ENCODE peak calls at places on chromosomes 12 and 14, in five cellular contexts. H is activated CD4-positive, alpha-beta T cell treated with anti-CD3 and anti-CD28 coated beads for 48 hours; X is erythroblast; F is activated CD4-positive, CD25-positive, alpha-beta regulatory T cell; A is GM10248. M is an unnamed sample.

GRCh38 chr14:100547633-100548294 is 39.5 kb downstream of the BEGAIN start:
- DNase-seq in H (peak), X (no peak), F (no peak), A (no peak), M (no peak)

GRCh38 chr14:80850197-80850814 is 91.2 kb downstream of the CEP128 start:
- DNase-seq in H (no peak), X (peak), F (no peak), A (peak), M (peak)

GRCh38 chr12:127599441-127599840 is 667.5 kb upstream of the TMEM132C start:
- DNase-seq in H (no peak), X (no peak), F (no peak), A (no peak), M (no peak)

GRCh38 chr12:105920161-105920684 is 218.5 kb downstream of the NUAK1 start:
- DNase-seq in H (no peak), X (peak), F (no peak), A (no peak), M (no peak)

GRCh38 chr12:11896530-11896929 is 174.2 kb upstream of the BCL2L14 start:
- DNase-seq in H (no peak), X (no peak), F (no peak), A (no peak), M (no peak)

GRCh38 chr12:54882074-54882473 is 27.8 kb downstream of the MUCL1 start:
- DNase-seq in H (no peak), X (no peak), F (no peak), A (no peak), M (no peak)

GRCh38 chr14:31770271-31770670 is 209.1 kb downstream of the NUBPL start:
- DNase-seq in H (no peak), X (no peak), F (no peak), A (no peak), M (peak)

GRCh38 chr12:78210894-78211302 is 380.2 kb downstream of the NAV3 start:
- DNase-seq in H (no peak), X (no peak), F (no peak), A (no peak), M (peak)

GRCh38 chr12:120504587-120504986 is 8.7 kb downstream of the DYNLL1 start:
- DNase-seq in H (no peak), X (no peak), F (no peak), A (no peak), M (no peak)

GRCh38 chr12:80187660-80188090 is 88.3 kb downstream of the OTOGL start:
- DNase-seq in H (peak), X (no peak), F (no peak), A (no peak), M (peak)

GRCh38 chr12:9319044-9319841 is 111.0 kb upstream of the PZP start:
- DNase-seq in H (no peak), X (no peak), F (no peak), A (no peak), M (no peak)

GRCh38 chr14:38143651-38144505 is 63.8 kb upstream of the SSTR1 start:
- DNase-seq in H (no peak), X (no peak), F (no peak), A (no peak), M (peak)

M was measured in COLO829.